ENCODE peak calls at places on chromosome 2, in ten cellular contexts. One of them, this sample, is unnamed.
A peak's percentile ranks its signal among the peaks of the same experiment; 100 is the strongest.

GRCh38 chr2:215441560-215442391 is 5.9 kb upstream of the FN1 start:
- DNase-seq in K562: no peak
- DNase-seq in uterus: no peak
- DNase-seq in tibial nerve: no peak
- DNase-seq in A549: no peak
- DNase-seq in testis: no peak
- DNase-seq in heart left ventricle: no peak
- DNase-seq in thyroid gland: no peak
- DNase-seq in Peyer's patch: no peak
- DNase-seq in spleen: no peak
- DNase-seq in this sample: no peak

GRCh38 chr2:238040918-238041317 is 19.9 kb upstream of the SCLY start:
- DNase-seq in testis: no peak
- DNase-seq in heart left ventricle: no peak
- DNase-seq in uterus: no peak
- DNase-seq in spleen: no peak
- DNase-seq in K562: no peak
- DNase-seq in thyroid gland: no peak
- DNase-seq in Peyer's patch: no peak
- DNase-seq in tibial nerve: no peak
- DNase-seq in A549: no peak
- DNase-seq in this sample: no peak

GRCh38 chr2:200584639-200585038 is 1.2 kb upstream of the AOX1 start:
- DNase-seq in uterus: no peak
- DNase-seq in heart left ventricle: no peak
- DNase-seq in K562: no peak
- DNase-seq in A549: no peak
- DNase-seq in Peyer's patch: no peak
- DNase-seq in testis: no peak
- DNase-seq in tibial nerve: no peak
- DNase-seq in spleen: no peak
- DNase-seq in thyroid gland: no peak
- DNase-seq in this sample: no peak

GRCh38 chr2:212644195-212644837 is 105.7 kb upstream of the ERBB4 start:
- DNase-seq in tibial nerve: no peak
- DNase-seq in testis: no peak
- DNase-seq in spleen: no peak
- DNase-seq in thyroid gland: no peak
- DNase-seq in Peyer's patch: no peak
- DNase-seq in heart left ventricle: no peak
- DNase-seq in K562: no peak
- DNase-seq in A549: no peak
- DNase-seq in uterus: no peak
- DNase-seq in this sample: no peak

GRCh38 chr2:4190548-4190947 is 487.2 kb downstream of the DCDC2C start:
- DNase-seq in spleen: no peak
- DNase-seq in uterus: no peak
- DNase-seq in testis: no peak
- DNase-seq in heart left ventricle: no peak
- DNase-seq in thyroid gland: peak; percentile 18
- DNase-seq in tibial nerve: no peak
- DNase-seq in K562: no peak
- DNase-seq in Peyer's patch: no peak
- DNase-seq in A549: no peak
- DNase-seq in this sample: no peak

GRCh38 chr2:181627545-181627944 is 29.4 kb downstream of the CERKL start:
- DNase-seq in spleen: no peak
- DNase-seq in Peyer's patch: no peak
- DNase-seq in K562: no peak
- DNase-seq in testis: no peak
- DNase-seq in tibial nerve: no peak
- DNase-seq in thyroid gland: no peak
- DNase-seq in uterus: no peak
- DNase-seq in heart left ventricle: no peak
- DNase-seq in A549: no peak
- DNase-seq in this sample: no peak

GRCh38 chr2:44964704-44965343 is 23.3 kb downstream of the SIX3 start:
- DNase-seq in tibial nerve: no peak
- DNase-seq in spleen: no peak
- DNase-seq in thyroid gland: no peak
- DNase-seq in heart left ventricle: no peak
- DNase-seq in uterus: no peak
- DNase-seq in K562: peak; percentile 33
- DNase-seq in Peyer's patch: no peak
- DNase-seq in A549: no peak
- DNase-seq in testis: no peak
- DNase-seq in this sample: no peak

GRCh38 chr2:72415781-72416180 is 268.1 kb upstream of the CYP26B1 start:
- DNase-seq in testis: no peak
- DNase-seq in thyroid gland: no peak
- DNase-seq in Peyer's patch: no peak
- DNase-seq in K562: no peak
- DNase-seq in tibial nerve: no peak
- DNase-seq in A549: no peak
- DNase-seq in uterus: no peak
- DNase-seq in heart left ventricle: no peak
- DNase-seq in spleen: no peak
- DNase-seq in this sample: no peak

GRCh38 chr2:182821172-182821571 is 45.3 kb downstream of the FRZB start:
- DNase-seq in Peyer's patch: no peak
- DNase-seq in thyroid gland: no peak
- DNase-seq in uterus: no peak
- DNase-seq in K562: no peak
- DNase-seq in A549: no peak
- DNase-seq in tibial nerve: no peak
- DNase-seq in spleen: no peak
- DNase-seq in testis: no peak
- DNase-seq in heart left ventricle: no peak
- DNase-seq in this sample: no peak

GRCh38 chr2:86037141-86037794 is 68.4 kb downstream of the POLR1A start:
- DNase-seq in A549: no peak
- DNase-seq in thyroid gland: peak; percentile 97
- DNase-seq in testis: peak; percentile 82
- DNase-seq in tibial nerve: peak; percentile 67
- DNase-seq in uterus: peak; percentile 91
- DNase-seq in K562: no peak
- DNase-seq in Peyer's patch: peak; percentile 69
- DNase-seq in heart left ventricle: peak; percentile 81
- DNase-seq in spleen: peak; percentile 87
- DNase-seq in this sample: peak; percentile 85

GRCh38 chr2:86039963-86040655 is 65.6 kb downstream of the POLR1A start:
- DNase-seq in A549: no peak
- DNase-seq in thyroid gland: no peak
- DNase-seq in testis: no peak
- DNase-seq in K562: no peak
- DNase-seq in heart left ventricle: no peak
- DNase-seq in uterus: no peak
- DNase-seq in tibial nerve: no peak
- DNase-seq in spleen: peak; percentile 70
- DNase-seq in Peyer's patch: peak; percentile 43
- DNase-seq in this sample: peak; percentile 8

GRCh38 chr2:86038291-86039081 is 67.2 kb downstream of the POLR1A start:
- DNase-seq in tibial nerve: no peak
- DNase-seq in Peyer's patch: peak; percentile 82
- DNase-seq in spleen: peak; percentile 69
- DNase-seq in uterus: peak; percentile 22
- DNase-seq in thyroid gland: no peak
- DNase-seq in A549: no peak
- DNase-seq in heart left ventricle: no peak
- DNase-seq in K562: no peak
- DNase-seq in testis: no peak
- DNase-seq in this sample: peak; percentile 9

GRCh38 chr2:86037795-86038192 is 67.9 kb downstream of the POLR1A start:
- DNase-seq in spleen: peak; percentile 77
- DNase-seq in tibial nerve: no peak
- DNase-seq in thyroid gland: peak; percentile 37
- DNase-seq in testis: no peak
- DNase-seq in uterus: no peak
- DNase-seq in K562: no peak
- DNase-seq in heart left ventricle: no peak
- DNase-seq in A549: no peak
- DNase-seq in Peyer's patch: no peak
- DNase-seq in this sample: no peak

GRCh38 chr2:86039178-86039962 is 66.3 kb downstream of the POLR1A start:
- DNase-seq in Peyer's patch: peak; percentile 46
- DNase-seq in tibial nerve: no peak
- DNase-seq in uterus: no peak
- DNase-seq in testis: no peak
- DNase-seq in spleen: no peak
- DNase-seq in thyroid gland: no peak
- DNase-seq in heart left ventricle: no peak
- DNase-seq in K562: no peak
- DNase-seq in A549: no peak
- DNase-seq in this sample: peak; percentile 13
- H3K4me1 ChIP-seq in Peyer's patch: peaks cover 6% of the 10 kb centered on the region
- H3K4me1 ChIP-seq in tibial nerve: peaks cover 39% of the 10 kb centered on the region
- H3K4me1 ChIP-seq in uterus: peaks cover 32% of the 10 kb centered on the region
- H3K4me1 ChIP-seq in testis: peaks cover 35% of the 10 kb centered on the region
- H3K4me1 ChIP-seq in spleen: peaks cover 69% of the 10 kb centered on the region
- H3K4me1 ChIP-seq in thyroid gland: peaks cover 69% of the 10 kb centered on the region
- H3K4me1 ChIP-seq in heart left ventricle: peaks cover 32% of the 10 kb centered on the region
- H3K4me1 ChIP-seq in K562: no peaks in the 10 kb centered on the region
- H3K4me1 ChIP-seq in A549: peaks cover 15% of the 10 kb centered on the region
- H3K4me1 ChIP-seq in this sample: peaks cover 21% of the 10 kb centered on the region

GRCh38 chr2:165425556-165425955 is 43.9 kb upstream of the CSRNP3 start:
- DNase-seq in thyroid gland: no peak
- DNase-seq in spleen: no peak
- DNase-seq in tibial nerve: no peak
- DNase-seq in Peyer's patch: no peak
- DNase-seq in heart left ventricle: no peak
- DNase-seq in uterus: no peak
- DNase-seq in testis: no peak
- DNase-seq in K562: no peak
- DNase-seq in A549: no peak
- DNase-seq in this sample: no peak
- H3K4me3 ChIP-seq in thyroid gland: no peak overlapping the region
- H3K4me3 ChIP-seq in spleen: no peak overlapping the region
- H3K4me3 ChIP-seq in tibial nerve: no peak overlapping the region
- H3K4me3 ChIP-seq in Peyer's patch: no peak overlapping the region
- H3K4me3 ChIP-seq in heart left ventricle: no peak overlapping the region
- H3K4me3 ChIP-seq in uterus: no peak overlapping the region
- H3K4me3 ChIP-seq in testis: no peak overlapping the region
- H3K4me3 ChIP-seq in K562: no peak overlapping the region
- H3K4me3 ChIP-seq in A549: no peak overlapping the region
- H3K4me3 ChIP-seq in this sample: no peak overlapping the region

GRCh38 chr2:105330681-105331375 is 1.3 kb upstream of the TGFBRAP1 start:
- DNase-seq in spleen: no peak
- DNase-seq in thyroid gland: no peak
- DNase-seq in uterus: no peak
- DNase-seq in testis: no peak
- DNase-seq in heart left ventricle: no peak
- DNase-seq in tibial nerve: no peak
- DNase-seq in A549: no peak
- DNase-seq in Peyer's patch: peak; percentile 51
- DNase-seq in K562: no peak
- DNase-seq in this sample: no peak

GRCh38 chr2:105329197-105329554 is 359 bp downstream of the TGFBRAP1 start:
- DNase-seq in uterus: no peak
- DNase-seq in Peyer's patch: no peak
- DNase-seq in A549: no peak
- DNase-seq in spleen: no peak
- DNase-seq in K562: no peak
- DNase-seq in testis: peak; percentile 35
- DNase-seq in thyroid gland: peak; percentile 29
- DNase-seq in heart left ventricle: no peak
- DNase-seq in tibial nerve: no peak
- DNase-seq in this sample: peak; percentile 44

GRCh38 chr2:105328281-105329196 is 996 bp downstream of the TGFBRAP1 start:
- DNase-seq in A549: peak; percentile 20
- DNase-seq in Peyer's patch: peak; percentile 53
- DNase-seq in uterus: no peak
- DNase-seq in testis: peak; percentile 36
- DNase-seq in thyroid gland: peak; percentile 68
- DNase-seq in K562: no peak
- DNase-seq in spleen: peak; percentile 79
- DNase-seq in tibial nerve: no peak
- DNase-seq in heart left ventricle: peak; percentile 32
- DNase-seq in this sample: no peak

GRCh38 chr2:105327690-105328089 is 1.8 kb downstream of the TGFBRAP1 start:
- DNase-seq in spleen: no peak
- DNase-seq in heart left ventricle: no peak
- DNase-seq in A549: no peak
- DNase-seq in K562: no peak
- DNase-seq in thyroid gland: no peak
- DNase-seq in testis: no peak
- DNase-seq in uterus: no peak
- DNase-seq in tibial nerve: no peak
- DNase-seq in Peyer's patch: no peak
- DNase-seq in this sample: no peak

DNA sequence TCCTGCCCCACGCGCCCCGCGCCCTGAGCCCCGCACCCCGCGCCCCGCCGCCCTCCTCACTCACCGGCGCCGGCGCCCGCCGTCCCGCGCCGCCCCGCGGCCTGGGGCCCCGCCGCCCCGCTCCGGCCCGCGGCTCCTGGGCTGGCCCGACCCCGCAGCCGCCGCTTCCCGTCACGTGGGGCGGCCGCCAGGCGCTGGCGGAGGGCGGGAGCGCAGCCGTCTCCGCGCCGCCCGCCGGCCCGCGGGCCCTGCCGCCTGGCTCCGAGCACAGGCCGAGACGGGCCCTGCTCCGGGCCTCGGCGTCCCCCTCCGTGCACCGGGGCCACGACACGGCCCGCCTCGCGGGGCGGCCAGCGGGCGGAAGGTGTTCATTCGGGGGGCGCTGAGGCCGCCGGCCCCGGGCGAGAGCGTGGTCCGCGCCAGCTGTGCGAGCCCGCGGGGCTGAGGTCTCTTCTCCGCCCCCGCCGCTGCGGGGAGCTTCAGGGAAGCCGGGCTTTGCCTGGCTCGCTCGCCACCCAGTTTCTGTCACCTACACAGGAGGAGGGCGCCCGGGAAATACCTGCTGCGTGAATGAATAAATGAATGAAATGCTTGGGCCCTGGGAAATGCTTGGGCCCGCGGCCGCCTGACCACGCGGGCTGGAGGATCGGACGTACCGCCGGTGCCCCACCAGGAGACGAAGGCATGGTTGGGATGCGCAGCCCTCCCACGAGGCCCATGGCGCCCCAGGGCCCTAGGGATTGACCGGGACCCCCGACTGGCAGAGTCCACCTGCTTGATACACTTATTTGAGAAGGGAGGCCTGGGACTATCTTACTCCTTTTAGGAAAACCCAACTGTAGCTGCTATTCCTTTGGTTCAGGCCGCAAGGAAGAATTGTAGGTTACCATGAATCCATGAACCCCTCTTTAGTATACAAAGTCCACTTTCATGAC is at the start of gene TGFBRAP1:
- DNase-seq in K562: peak; percentile 81
- DNase-seq in uterus: peak; percentile 22
- DNase-seq in thyroid gland: peak; percentile 55
- DNase-seq in A549: peak; percentile 60
- DNase-seq in spleen: peak; percentile 92
- DNase-seq in heart left ventricle: peak; percentile 56
- DNase-seq in Peyer's patch: peak; percentile 74
- DNase-seq in testis: peak; percentile 37
- DNase-seq in tibial nerve: no peak
- DNase-seq in this sample: peak; percentile 44
- TF ChIP-seq POLR2A in K562: peak; percentile 65
- TF ChIP-seq POLR2A in uterus: no peak
- TF ChIP-seq POLR2A in thyroid gland: peak; percentile 55
- TF ChIP-seq POLR2A in A549: peak; percentile 73
- TF ChIP-seq POLR2A in spleen: no peak
- TF ChIP-seq POLR2A in heart left ventricle: no peak
- TF ChIP-seq POLR2A in Peyer's patch: peak; percentile 43
- TF ChIP-seq POLR2A in testis: no peak
- TF ChIP-seq POLR2A in tibial nerve: no peak
- TF ChIP-seq POLR2A in this sample: no peak

GRCh38 chr2:97720746-97721145 is 7.4 kb downstream of the ZAP70 start:
- DNase-seq in thyroid gland: no peak
- DNase-seq in tibial nerve: no peak
- DNase-seq in testis: no peak
- DNase-seq in Peyer's patch: no peak
- DNase-seq in spleen: peak; percentile 18
- DNase-seq in A549: no peak
- DNase-seq in heart left ventricle: no peak
- DNase-seq in K562: no peak
- DNase-seq in uterus: no peak
- DNase-seq in this sample: no peak
- H3K4me1 ChIP-seq in thyroid gland: no peaks in the 10 kb centered on the region
- H3K4me1 ChIP-seq in tibial nerve: no peaks in the 10 kb centered on the region
- H3K4me1 ChIP-seq in testis: no peaks in the 10 kb centered on the region
- H3K4me1 ChIP-seq in Peyer's patch: no peaks in the 10 kb centered on the region
- H3K4me1 ChIP-seq in spleen: peaks cover 40% of the 10 kb centered on the region
- H3K4me1 ChIP-seq in A549: no peaks in the 10 kb centered on the region
- H3K4me1 ChIP-seq in heart left ventricle: peaks cover 6% of the 10 kb centered on the region
- H3K4me1 ChIP-seq in K562: no peaks in the 10 kb centered on the region
- H3K4me1 ChIP-seq in uterus: no peaks in the 10 kb centered on the region
- H3K4me1 ChIP-seq in this sample: no peaks in the 10 kb centered on the region

This sample was measured in ovary.